ENCODE peak calls at places on chromosome 5, in five cellular contexts. R is aorta; M is sigmoid colon; U is CD4-positive, alpha-beta memory T cell; W is PC-3. D is an unnamed sample.

GRCh38 chr5:15833365-15833764 is 333.4 kb downstream of the FBXL7 start:
- DNase-seq in R (no peak), M (no peak), U (no peak), W (peak), D (no peak)

GRCh38 chr5:81750308-81751008 is 439 bp downstream of the SSBP2 start:
- DNase-seq in R (peak), M (no peak), U (peak), W (no peak), D (no peak)

GRCh38 chr5:10138385-10139057 is 111.2 kb downstream of the ATPSCKMT start:
- DNase-seq in R (no peak), M (no peak), U (no peak), W (no peak), D (no peak)

GRCh38 chr5:158770506-158770905 is 329.2 kb downstream of the EBF1 start:
- DNase-seq in R (no peak), M (no peak), U (no peak), W (peak), D (no peak)

GRCh38 chr5:138241688-138242547 is 28.8 kb upstream of the CDC23 start:
- DNase-seq in R (peak), M (peak), U (no peak), W (no peak), D (no peak)

GRCh38 chr5:177980776-177981175 is 15.3 kb downstream of the PROP1 start:
- DNase-seq in R (no peak), M (no peak), U (no peak), W (no peak), D (no peak)

GRCh38 chr5:108820983-108821382 is 73.3 kb downstream of the FER start:
- DNase-seq in R (no peak), M (no peak), U (no peak), W (no peak), D (no peak)

GRCh38 chr5:164578401-164578800 is 1073.0 kb downstream of the MAT2B start:
- DNase-seq in R (no peak), M (no peak), U (no peak), W (no peak), D (no peak)

GRCh38 chr5:3325206-3325605 is 270.4 kb upstream of the IRX1 start:
- DNase-seq in R (no peak), M (no peak), U (no peak), W (no peak), D (no peak)

GRCh38 chr5:162473051-162473714 is 405.6 kb downstream of the GABRG2 start:
- DNase-seq in R (no peak), M (no peak), U (no peak), W (no peak), D (no peak)

GRCh38 chr5:178419196-178419595 is 171.0 kb downstream of the COL23A1 start:
- DNase-seq in R (peak), M (peak), U (no peak), W (no peak), D (no peak)

GRCh38 chr5:14809369-14810144 is 62.0 kb downstream of the ANKH start:
- DNase-seq in R (peak), M (peak), U (peak), W (peak), D (no peak)

GRCh38 chr5:132406144-132406783 is 36.8 kb downstream of the SLC22A5 start:
- DNase-seq in R (no peak), M (no peak), U (no peak), W (no peak), D (peak)

GRCh38 chr5:12615141-12615820 is 711.0 kb upstream of the CTNND2 start:
- DNase-seq in R (no peak), M (no peak), U (no peak), W (peak), D (no peak)

GRCh38 chr5:113680534-113680933 is 167.0 kb downstream of the YTHDC2 start:
- DNase-seq in R (no peak), M (no peak), U (no peak), W (no peak), D (no peak)

GRCh38 chr5:108650997-108651396 is 96.7 kb upstream of the FER start:
- DNase-seq in R (no peak), M (no peak), U (no peak), W (peak), D (no peak)

GRCh38 chr5:15612915-15613635 is 113.1 kb downstream of the FBXL7 start:
- DNase-seq in R (no peak), M (no peak), U (no peak), W (no peak), D (no peak)

GRCh38 chr5:90119531-90119940 is 290.0 kb downstream of the CETN3 start:
- DNase-seq in R (no peak), M (no peak), U (no peak), W (peak), D (no peak)

GRCh38 chr5:42772265-42772993 is 15.8 kb downstream of the CCDC152 start:
- DNase-seq in R (peak), M (no peak), U (no peak), W (peak), D (no peak)

GRCh38 chr5:187617-188451 is 3.5 kb upstream of the LRRC14B start:
- DNase-seq in R (peak), M (peak), U (no peak), W (no peak), D (no peak)

GRCh38 chr5:147160923-147161663 is 73.7 kb upstream of the STK32A start:
- DNase-seq in R (no peak), M (no peak), U (no peak), W (no peak), D (no peak)

GRCh38 chr5:148651528-148651927 is 2.8 kb downstream of the HTR4 start:
- DNase-seq in R (no peak), M (no peak), U (no peak), W (no peak), D (no peak)

GRCh38 chr5:148653840-148654781 is at the start of gene HTR4:
- DNase-seq in R (no peak), M (peak), U (no peak), W (no peak), D (no peak)

DNA sequence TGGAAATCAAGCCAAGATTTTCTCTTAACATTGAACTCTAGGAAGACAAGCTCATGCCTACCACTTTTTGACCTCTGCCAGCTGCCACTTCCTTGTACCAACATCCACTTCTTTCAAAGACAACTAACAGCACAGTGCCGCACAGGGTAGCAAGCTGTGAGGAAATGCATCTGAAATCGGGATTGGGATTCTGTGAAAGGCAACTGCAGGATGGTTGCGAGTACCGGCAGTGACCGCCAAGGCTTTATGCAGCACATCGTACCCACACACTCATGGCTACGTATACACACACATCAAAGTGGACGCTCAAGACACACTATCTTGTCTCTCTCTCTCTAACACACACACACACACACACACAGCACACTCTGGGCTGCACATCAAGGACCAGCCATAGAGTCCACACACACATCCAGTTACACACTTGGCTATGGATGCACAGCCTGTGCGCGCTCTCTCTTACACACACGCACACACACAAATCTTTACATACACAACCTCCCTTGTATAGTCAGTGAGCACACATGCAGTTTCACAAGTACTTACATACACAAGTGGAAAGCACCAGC is 972 bp downstream of the HTR4 start:
- DNase-seq in R (no peak), M (peak), U (no peak), W (no peak), D (no peak)
- H3K27ac ChIP-seq in R (no peak), M (peak), U (no peak), W (no peak), D (no peak)

DNA sequence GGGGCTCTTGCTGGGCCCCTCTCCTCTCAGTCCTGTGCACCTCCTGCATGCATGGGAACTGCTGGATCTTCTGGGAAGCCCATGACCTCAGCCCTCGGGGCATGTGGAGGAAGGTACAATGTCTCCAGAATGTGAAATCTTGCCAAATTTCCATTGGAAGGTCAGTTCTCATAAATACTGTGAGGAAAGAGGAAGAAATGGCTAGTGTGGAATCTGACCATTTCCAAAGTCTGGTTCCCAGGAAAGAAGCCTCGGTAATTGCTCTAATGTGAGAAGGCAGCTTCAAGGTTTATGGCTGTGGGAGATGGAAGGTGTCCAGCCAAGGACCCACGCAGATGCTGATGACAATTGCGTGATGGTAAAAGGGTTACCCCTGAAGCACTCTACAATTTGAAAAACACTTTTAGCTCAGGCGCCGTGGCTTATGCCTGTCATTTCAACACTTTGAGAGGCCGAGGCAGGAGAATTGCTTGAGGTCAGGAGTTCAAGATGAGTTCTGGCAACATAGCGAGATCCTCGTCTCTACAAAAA is 8.1 kb upstream of the IL17B start:
- DNase-seq in R (no peak), M (peak), U (no peak), W (no peak), D (no peak)
- H3K27ac ChIP-seq in R (peak), M (peak), U (no peak), W (no peak), D (peak)

DNA sequence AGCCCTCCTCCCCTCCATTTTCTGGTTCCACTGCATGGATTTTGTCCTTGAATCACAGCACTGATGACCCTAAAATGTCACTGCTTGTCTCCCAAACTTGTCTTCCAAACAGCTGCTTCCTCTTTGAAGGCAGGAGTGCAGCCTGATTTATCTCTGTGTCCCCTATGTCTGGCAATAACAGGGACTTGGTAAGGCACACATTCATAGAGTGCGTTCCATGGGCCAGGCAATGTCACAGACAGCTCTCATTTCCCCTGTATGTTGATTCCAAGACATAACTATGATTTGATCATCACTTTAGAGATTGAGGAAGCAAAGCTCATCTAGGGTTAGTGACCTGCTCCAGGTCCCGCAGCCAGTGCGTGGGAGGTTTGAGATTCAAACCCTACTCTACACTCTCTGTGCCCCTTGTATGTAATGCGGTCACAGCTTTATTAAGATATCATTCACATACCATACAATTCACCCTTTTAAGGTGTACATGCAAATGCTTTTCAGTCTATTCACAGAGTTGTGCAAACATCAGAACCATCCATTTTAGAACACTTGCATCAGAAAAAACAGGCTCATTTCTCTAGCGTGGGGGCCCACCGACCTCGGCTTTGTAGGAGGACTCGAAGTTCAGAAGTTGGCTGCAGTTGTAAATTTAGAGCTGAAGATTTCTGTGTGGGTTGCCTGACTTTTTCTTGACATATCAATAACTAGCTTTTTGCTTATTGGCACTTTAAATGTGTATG is 28.4 kb upstream of the BOD1 start:
- DNase-seq in R (no peak), M (no peak), U (no peak), W (no peak), D (no peak)
- H3K27ac ChIP-seq in R (no peak), M (no peak), U (no peak), W (no peak), D (no peak)

GRCh38 chr5:98755406-98755805 is 18.1 kb upstream of the RGMB start:
- DNase-seq in R (no peak), M (no peak), U (no peak), W (peak), D (no peak)

GRCh38 chr5:98757978-98758377 is 15.5 kb upstream of the RGMB start:
- DNase-seq in R (no peak), M (no peak), U (no peak), W (no peak), D (no peak)

GRCh38 chr5:98750693-98751092 is 22.8 kb upstream of the RGMB start:
- DNase-seq in R (no peak), M (no peak), U (no peak), W (peak), D (no peak)

GRCh38 chr5:98749046-98749445 is 24.4 kb upstream of the RGMB start:
- DNase-seq in R (no peak), M (no peak), U (no peak), W (no peak), D (no peak)

GRCh38 chr5:98753507-98753906 is 20.0 kb upstream of the RGMB start:
- DNase-seq in R (no peak), M (no peak), U (no peak), W (no peak), D (no peak)
- H3K27ac ChIP-seq in R (no peak), M (no peak), U (no peak), W (peak), D (no peak)

GRCh38 chr5:154209591-154210081 is 19.1 kb downstream of the GALNT10 start:
- DNase-seq in R (no peak), M (peak), U (no peak), W (no peak), D (no peak)
- H3K27ac ChIP-seq in R (no peak), M (no peak), U (no peak), W (no peak), D (no peak)